ENCODE peak calls at places on chromosome 22, in five cellular contexts. F is activated CD4-positive, alpha-beta T cell treated with anti-CD3 and anti-CD28 coated beads for 24 hours; W is iris pigment epithelial cell; X is CD4-positive, CD25-positive, alpha-beta regulatory T cell; R is ureter. Y is an unnamed sample.

GRCh38 chr22:17732251-17732854 is 41.9 kb downstream of the BID start:
- DNase-seq in R (no peak), W (no peak), F (no peak), X (no peak), Y (no peak)

GRCh38 chr22:29719894-29720645 is at the start of gene CABP7:
- DNase-seq in F (no peak), R (no peak), X (no peak), W (no peak), Y (no peak)

GRCh38 chr22:38981005-38981658 is 1.0 kb upstream of the APOBEC3B start:
- DNase-seq in F (no peak), R (no peak), X (no peak), W (peak), Y (no peak)

GRCh38 chr22:45590262-45590661 is 81.4 kb upstream of the ATXN10 start:
- DNase-seq in R (no peak), W (no peak), X (no peak), F (no peak), Y (no peak)

GRCh38 chr22:40040927-40041326 is 46.2 kb downstream of the FAM83F start:
- DNase-seq in R (no peak), W (peak), F (no peak), X (no peak), Y (no peak)

GRCh38 chr22:23862103-23862502 is 4.4 kb downstream of the SLC2A11 start:
- DNase-seq in X (peak), W (peak), F (no peak), R (no peak), Y (no peak)

GRCh38 chr22:29211066-29211841 is 5.6 kb downstream of the EMID1 start:
- DNase-seq in W (no peak), X (no peak), F (no peak), R (no peak), Y (no peak)

GRCh38 chr22:46576556-46577351 is 39.3 kb upstream of the CELSR1 start:
- DNase-seq in R (peak), F (peak), X (peak), W (peak), Y (no peak)

GRCh38 chr22:49735411-49736311 is 92.0 kb downstream of the BRD1 start:
- DNase-seq in F (no peak), X (no peak), R (no peak), W (no peak), Y (no peak)

GRCh38 chr22:40808018-40808841 is 10.9 kb downstream of the SLC25A17 start:
- DNase-seq in R (no peak), W (peak), X (no peak), F (no peak), Y (no peak)

GRCh38 chr22:24554316-24555159 is at the start of gene GUCD1:
- DNase-seq in F (peak), R (peak), X (peak), W (peak), Y (no peak)

GRCh38 chr22:31569126-31569525 is 72.8 kb downstream of the SFI1 start:
- DNase-seq in F (no peak), W (no peak), X (no peak), R (no peak), Y (no peak)

GRCh38 chr22:49215840-49216239 is 611.8 kb downstream of the BRD1 start:
- DNase-seq in F (no peak), R (peak), W (no peak), X (no peak), Y (no peak)

GRCh38 chr22:40857309-40857851 is 432 bp downstream of the XPNPEP3 start:
- DNase-seq in X (no peak), W (peak), F (no peak), R (no peak), Y (no peak)

GRCh38 chr22:29883831-29884139 is 811 bp downstream of the MTMR3 start:
- DNase-seq in F (no peak), X (no peak), R (no peak), W (no peak), Y (no peak)

GRCh38 chr22:30312053-30312452 is 14.7 kb downstream of the TBC1D10A start:
- DNase-seq in F (no peak), R (no peak), W (peak), X (no peak), Y (no peak)

GRCh38 chr22:29626497-29627195 is 23.2 kb downstream of the NF2 start:
- DNase-seq in X (no peak), W (peak), F (no peak), R (no peak), Y (no peak)

GRCh38 chr22:37330200-37331033 is 48.1 kb downstream of the CYTH4 start:
- DNase-seq in R (no peak), F (peak), X (peak), W (peak), Y (no peak)

GRCh38 chr22:23144432-23144831 is 845 bp upstream of the RAB36 start:
- DNase-seq in F (no peak), R (no peak), X (no peak), W (no peak), Y (no peak)

Y was measured in omental fat pad.